ENCODE peak calls at places on chromosomes 12 and 14, in five cellular contexts. J, X, O, V and T are unnamed samples.
A peak's percentile ranks its signal among the peaks of the same experiment; 100 is the strongest.

GRCh38 chr12:64633186-64633939 is 23.1 kb downstream of the RASSF3 start:
- DNase-seq in J (no peak), X (no peak), O (no peak), V (no peak), T (no peak)

GRCh38 chr14:92315050-92315785 is 7.7 kb upstream of the SLC24A4 start:
- DNase-seq in J (no peak), X (no peak), O (no peak), V (no peak), T (no peak)

GRCh38 chr14:106564058-106564643 is 1037.8 kb downstream of the TMEM121 start:
- DNase-seq in J (peak; percentile 3), X (no peak), O (peak; percentile 21), V (peak; percentile 71), T (peak; percentile 27)

GRCh38 chr12:120041386-120042231 is 52.6 kb downstream of the BICDL1 start:
- DNase-seq in J (peak; percentile 14), X (no peak), O (peak; percentile 44), V (peak; percentile 50), T (peak; percentile 54)

GRCh38 chr12:11876301-11876700 is 194.4 kb upstream of the BCL2L14 start:
- DNase-seq in J (no peak), X (no peak), O (no peak), V (no peak), T (no peak)

GRCh38 chr12:52809166-52809565 is 4.8 kb downstream of the KRT4 start:
- DNase-seq in J (no peak), X (no peak), O (no peak), V (no peak), T (no peak)

GRCh38 chr12:9908350-9908749 is 23.8 kb downstream of the CLEC2A start:
- DNase-seq in J (no peak), X (no peak), O (no peak), V (no peak), T (no peak)

GRCh38 chr14:69316449-69317391 is 56.8 kb downstream of the GALNT16 start:
- DNase-seq in J (peak; percentile 40), X (peak; percentile 98), O (no peak), V (peak; percentile 21), T (no peak)

GRCh38 chr14:104993808-104994591 is 8.4 kb downstream of the CLBA1 start:
- DNase-seq in J (no peak), X (no peak), O (no peak), V (no peak), T (no peak)

GRCh38 chr12:42166501-42166900 is 21.8 kb upstream of the GXYLT1 start:
- DNase-seq in J (no peak), X (peak; percentile 82), O (no peak), V (no peak), T (no peak)

GRCh38 chr14:20846560-20846959 is 43.9 kb upstream of the RNASE1 start:
- DNase-seq in J (no peak), X (no peak), O (no peak), V (no peak), T (no peak)

GRCh38 chr14:20848316-20848954 is 42.8 kb upstream of the RNASE3 start:
- DNase-seq in J (peak; percentile 26), X (peak; percentile 77), O (no peak), V (no peak), T (no peak)

DNA sequence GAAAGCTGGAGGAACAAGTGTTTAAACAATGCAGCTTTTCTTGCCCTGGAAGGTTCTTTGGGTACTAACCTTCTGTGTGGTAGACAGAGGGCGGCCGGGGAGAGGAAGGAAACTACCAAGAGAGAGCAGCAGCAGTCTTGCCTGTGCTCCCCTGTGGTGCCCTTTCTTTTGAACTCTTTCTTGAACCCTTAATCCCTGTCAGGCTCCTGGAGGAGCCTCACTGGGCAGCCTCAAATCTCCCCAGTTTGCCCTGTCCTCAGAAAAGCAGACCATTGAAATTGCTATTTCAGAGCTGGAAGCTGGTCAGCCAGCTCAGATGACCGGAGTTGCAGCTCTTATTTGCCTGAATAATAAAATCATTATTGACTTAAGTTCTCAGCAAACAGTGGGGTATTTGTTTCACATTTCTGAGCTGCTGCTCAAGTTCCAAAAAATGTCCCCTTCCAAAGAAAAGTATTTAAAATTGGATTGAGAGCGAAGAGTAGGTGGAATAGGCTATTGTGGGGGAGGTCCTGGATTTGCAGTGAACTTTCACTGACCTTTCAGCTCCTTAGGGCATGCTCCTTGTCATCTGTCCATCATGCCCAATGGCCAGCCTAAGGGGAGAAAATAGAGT is 42.1 kb upstream of the RNASE3 start:
- DNase-seq in J (no peak), X (no peak), O (no peak), V (no peak), T (no peak)
- H3K27ac ChIP-seq in J (no peak overlapping the region), X (no peak overlapping the region), O (no peak overlapping the region), V (no peak overlapping the region), T (no peak overlapping the region)

DNA sequence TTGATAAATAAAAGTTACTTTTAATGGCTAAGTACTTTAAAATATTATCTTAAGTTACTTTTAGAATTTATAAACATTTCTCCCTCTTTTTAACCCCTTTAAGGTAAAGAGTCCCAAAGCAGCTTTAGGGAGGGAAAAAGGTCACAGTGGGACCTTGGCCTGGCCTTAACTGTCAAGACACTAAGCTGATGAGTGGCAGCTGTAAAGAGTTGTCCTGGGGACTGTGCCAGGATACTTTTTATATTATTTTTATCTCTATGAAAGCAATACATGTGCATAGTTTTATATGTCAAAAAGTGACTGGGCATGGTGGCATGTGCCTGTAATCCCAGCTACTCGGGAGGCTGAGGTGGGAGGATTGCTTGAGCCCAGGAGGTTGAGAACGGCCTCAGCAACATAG is 94.2 kb upstream of the RESF1 start:
- DNase-seq in J (no peak), X (no peak), O (no peak), V (no peak), T (no peak)
- H3K4me1 ChIP-seq in J (peaks cover 6% of the 10 kb centered on the region), X (no peaks in the 10 kb centered on the region), O (peaks cover 8% of the 10 kb centered on the region), V (no peaks in the 10 kb centered on the region), T (no peaks in the 10 kb centered on the region)

DNA sequence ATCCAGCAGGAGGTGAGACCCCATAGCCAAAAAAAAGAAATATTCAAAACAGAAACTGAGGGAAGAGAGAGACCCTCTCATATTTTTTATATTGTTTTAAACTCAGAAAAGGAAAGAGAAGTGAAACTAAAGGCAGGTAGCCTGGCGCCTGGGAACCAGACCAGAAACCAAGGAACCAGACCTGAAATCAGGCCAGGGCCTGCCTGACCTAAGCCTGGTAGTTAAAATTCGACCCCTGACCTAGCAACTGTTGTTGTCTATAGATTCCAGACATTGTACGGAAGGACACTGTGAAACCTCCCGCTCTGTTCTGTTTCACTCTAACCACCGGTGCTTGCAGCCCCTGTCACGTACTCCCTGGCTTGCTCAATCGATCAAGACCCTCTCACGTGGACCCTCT is 38.5 kb upstream of the CD163 start:
- DNase-seq in J (no peak), X (no peak), O (no peak), V (no peak), T (no peak)
- H3K4me3 ChIP-seq in J (no peak overlapping the region), X (no peak overlapping the region), O (no peak overlapping the region), V (no peak overlapping the region), T (no peak overlapping the region)

GRCh38 chr12:8678661-8679111 is 16.1 kb upstream of the MFAP5 start:
- DNase-seq in J (peak; percentile 59), X (peak; percentile 39), O (no peak), V (no peak), T (no peak)

GRCh38 chr12:8680533-8680932 is 17.3 kb upstream of the RIMKLB start:
- DNase-seq in J (peak; percentile 42), X (no peak), O (peak; percentile 56), V (no peak), T (no peak)

GRCh38 chr12:8677362-8677761 is 14.7 kb upstream of the MFAP5 start:
- DNase-seq in J (no peak), X (no peak), O (no peak), V (no peak), T (no peak)

GRCh38 chr12:8676651-8677050 is 14.0 kb upstream of the MFAP5 start:
- DNase-seq in J (no peak), X (no peak), O (no peak), V (no peak), T (no peak)

GRCh38 chr12:8681129-8681902 is 16.5 kb upstream of the RIMKLB start:
- DNase-seq in J (peak; percentile 94), X (peak; percentile 50), O (peak; percentile 83), V (no peak), T (no peak)
- H3K27ac ChIP-seq in J (peak overlapping the region; percentile 32), X (no peak overlapping the region), O (peak overlapping the region; percentile 88), V (no peak overlapping the region), T (no peak overlapping the region)

DNA sequence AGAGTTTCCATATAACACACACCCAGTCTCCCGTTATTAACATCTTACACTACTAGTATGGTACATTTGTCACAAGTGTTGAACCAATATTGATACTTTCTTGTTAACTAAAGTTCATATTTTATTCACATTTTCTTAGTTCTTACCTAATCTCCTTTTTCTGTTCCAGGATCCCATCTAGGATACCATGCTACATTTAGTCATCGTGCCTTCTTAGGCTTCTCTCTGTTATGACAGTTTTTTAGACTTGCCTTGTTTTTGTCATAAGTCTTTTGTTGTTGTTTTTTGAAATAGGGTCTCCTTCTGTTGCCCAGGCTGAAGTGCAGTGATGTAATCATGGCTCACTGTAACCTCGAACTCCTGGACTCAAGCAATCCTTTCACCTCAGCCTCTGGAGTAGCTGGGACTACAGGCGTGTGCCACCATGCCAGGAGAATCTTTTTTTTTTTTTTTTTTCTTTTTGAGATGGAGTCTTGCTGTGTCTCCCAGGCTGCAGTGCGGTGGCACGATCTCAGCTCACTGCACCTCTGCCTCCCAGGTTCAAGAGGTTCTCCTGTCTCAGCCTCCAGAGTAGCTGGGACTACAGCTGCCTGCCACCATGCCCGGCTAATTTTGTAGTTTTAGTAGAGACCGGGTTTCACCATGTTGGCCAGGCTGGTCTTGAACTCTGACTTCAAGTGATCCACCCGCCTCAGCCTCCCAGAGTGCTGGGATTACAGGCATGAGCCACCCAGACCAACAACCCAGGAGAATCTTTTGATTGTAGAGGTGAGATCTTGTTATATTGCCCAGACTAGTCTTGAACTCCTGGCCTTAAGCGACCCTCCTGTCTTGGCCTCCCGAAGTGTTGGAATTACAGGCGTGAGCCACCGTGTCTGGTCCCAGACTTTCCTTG is 59.1 kb upstream of the HECTD1 start:
- DNase-seq in J (no peak), X (no peak), O (no peak), V (no peak), T (no peak)
- H3K4me1 ChIP-seq in J (peaks cover 2% of the 10 kb centered on the region), X (peaks cover 44% of the 10 kb centered on the region), O (no peaks in the 10 kb centered on the region), V (no peaks in the 10 kb centered on the region), T (peaks cover 13% of the 10 kb centered on the region)

GRCh38 chr12:6372403-6373003 is 2.9 kb downstream of the SCNN1A start:
- DNase-seq in J (peak; percentile 50), X (peak; percentile 82), O (peak; percentile 29), V (no peak), T (peak; percentile 19)
- H3K4me3 ChIP-seq in J (no peak overlapping the region), X (peak overlapping the region; percentile 19), O (peak overlapping the region; percentile 67), V (no peak overlapping the region), T (no peak overlapping the region)